ENCODE peak calls at places on chromosomes 12 and 14, in four cellular contexts. A, M, J and L are unnamed samples.

GRCh38 chr14:100524233-100524932 is 62.8 kb downstream of the BEGAIN start:
- DNase-seq in A (no peak), M (no peak), J (no peak), L (no peak)

GRCh38 chr14:88987516-88987915 is 163.1 kb downstream of the TTC8 start:
- DNase-seq in A (peak), M (no peak), J (no peak), L (no peak)

GRCh38 chr12:2149091-2149490 is 96.3 kb downstream of the CACNA1C start:
- DNase-seq in A (no peak), M (no peak), J (no peak), L (no peak)

GRCh38 chr14:56874375-56874774 is 64.1 kb upstream of the OTX2 start:
- DNase-seq in A (peak), M (no peak), J (peak), L (peak)

GRCh38 chr12:47776471-47777143 is 3.6 kb downstream of the SLC48A1 start:
- DNase-seq in A (no peak), M (no peak), J (peak), L (no peak)

GRCh38 chr12:24997970-24998582 is 49.2 kb upstream of the BCAT1 start:
- DNase-seq in A (no peak), M (no peak), J (no peak), L (no peak)

GRCh38 chr14:90276627-90277367 is 20.4 kb downstream of the PSMC1 start:
- DNase-seq in A (no peak), M (no peak), J (peak), L (no peak)

GRCh38 chr14:20427231-20428009 is 8.5 kb downstream of the KLHL33 start:
- DNase-seq in A (peak), M (no peak), J (peak), L (peak)

GRCh38 chr14:68464716-68465115 is 328.2 kb downstream of the ZFP36L1 start:
- DNase-seq in A (peak), M (no peak), J (no peak), L (no peak)

GRCh38 chr12:79433465-79434072 is 257.2 kb downstream of the PAWR start:
- DNase-seq in A (no peak), M (no peak), J (no peak), L (no peak)

GRCh38 chr14:72745546-72745945 is 148.4 kb downstream of the DPF3 start:
- DNase-seq in A (no peak), M (no peak), J (no peak), L (no peak)

GRCh38 chr12:1594295-1595025 is at the start of gene FBXL14:
- DNase-seq in A (peak), M (no peak), J (peak), L (peak)

GRCh38 chr12:113912761-113913295 is 53.3 kb downstream of the RBM19 start:
- DNase-seq in A (peak), M (peak), J (peak), L (peak)

GRCh38 chr14:90903101-90903500 is 86.9 kb upstream of the TTC7B start:
- DNase-seq in A (peak), M (no peak), J (peak), L (peak)

GRCh38 chr12:57049890-57050289 is at the start of gene MYO1A:
- DNase-seq in A (no peak), M (no peak), J (peak), L (peak)

GRCh38 chr12:57058454-57058853 is 8.5 kb upstream of the MYO1A start:
- DNase-seq in A (no peak), M (no peak), J (no peak), L (no peak)

GRCh38 chr12:57051011-57051410 is 1.1 kb upstream of the MYO1A start:
- DNase-seq in A (no peak), M (no peak), J (no peak), L (no peak)

GRCh38 chr12:57057037-57057436 is 7.1 kb upstream of the MYO1A start:
- DNase-seq in A (no peak), M (no peak), J (no peak), L (no peak)

DNA sequence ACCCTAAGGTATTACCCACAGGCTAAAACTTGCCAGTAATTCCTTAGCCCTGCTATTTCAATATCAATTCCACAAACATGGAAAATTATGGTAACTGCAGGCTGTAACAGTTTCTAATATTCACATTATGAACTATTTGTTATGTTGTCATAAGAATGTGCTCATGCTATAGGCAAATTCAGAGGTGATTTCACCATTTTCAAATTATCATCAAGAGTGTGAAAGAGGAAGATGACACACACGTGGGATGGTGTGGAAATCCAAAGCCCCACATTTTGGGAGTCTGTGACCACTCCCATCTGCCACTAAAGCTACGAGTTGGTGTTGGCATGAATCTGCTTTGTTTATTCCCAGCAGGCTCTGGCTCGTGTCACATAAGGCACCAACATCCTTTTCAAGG is 5.9 kb upstream of the MYO1A start:
- DNase-seq in A (no peak), M (no peak), J (no peak), L (no peak)
- TF ChIP-seq FOSL1 in A (no peak), M (no peak), J (no peak), L (no peak)

GRCh38 chr14:98189077-98189476 is 1082.9 kb downstream of the BCL11B start:
- DNase-seq in A (no peak), M (no peak), J (no peak), L (no peak)
- TF ChIP-seq FOSL1 in A (no peak), M (no peak), J (no peak), L (no peak)

DNA sequence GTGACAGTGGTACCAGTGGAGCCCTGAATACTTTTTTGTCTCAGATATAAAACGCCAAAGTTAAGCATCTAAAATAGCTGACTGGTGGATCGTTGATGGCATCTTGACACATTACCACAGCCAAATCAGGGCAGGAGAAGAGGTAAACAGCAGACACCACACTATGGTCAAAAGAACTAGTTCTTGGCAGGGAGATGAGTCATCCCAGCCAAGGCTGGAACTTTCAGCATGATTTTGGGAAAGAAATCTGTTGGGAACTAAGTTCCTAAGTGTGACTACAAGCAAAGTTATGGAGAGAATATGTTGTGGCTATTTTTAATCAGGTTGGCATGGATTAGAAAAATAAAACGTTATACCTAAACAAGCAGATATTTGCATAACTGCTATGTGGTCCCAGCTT is 36.9 kb downstream of the LGR5 start:
- DNase-seq in A (no peak), M (no peak), J (no peak), L (no peak)
- TF ChIP-seq FOSL1 in A (no peak), M (no peak), J (no peak), L (no peak)

GRCh38 chr12:70355972-70356371 is 10.1 kb upstream of the KCNMB4 start:
- DNase-seq in A (no peak), M (no peak), J (no peak), L (no peak)

GRCh38 chr12:70353780-70354640 is 12.1 kb upstream of the KCNMB4 start:
- DNase-seq in A (no peak), M (no peak), J (no peak), L (no peak)

GRCh38 chr12:70354777-70355176 is 11.3 kb upstream of the KCNMB4 start:
- DNase-seq in A (no peak), M (no peak), J (no peak), L (no peak)

DNA sequence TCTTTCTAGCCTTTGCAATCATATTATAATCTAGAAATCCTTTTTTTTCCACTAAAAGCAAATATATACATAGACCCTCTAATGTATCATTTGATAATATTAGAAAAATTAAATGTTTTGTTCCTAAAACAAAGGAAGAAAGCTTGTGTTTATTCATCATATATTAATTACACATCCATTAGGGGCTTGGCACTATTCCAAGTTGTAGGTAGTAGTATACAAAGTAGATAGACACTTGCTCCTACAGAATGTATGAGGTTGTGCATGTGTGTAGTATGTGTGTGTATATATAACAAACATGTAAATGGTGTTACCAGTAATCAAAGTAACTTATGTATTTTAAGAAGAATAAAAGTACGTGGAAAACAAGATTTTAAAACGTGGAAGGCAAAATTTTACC is 15.0 kb upstream of the KCNMB4 start:
- DNase-seq in A (no peak), M (no peak), J (no peak), L (no peak)
- TF ChIP-seq FOSL1 in A (no peak), M (no peak), J (no peak), L (no peak)

GRCh38 chr12:93852067-93852466 is 174.9 kb downstream of the CRADD start:
- DNase-seq in A (no peak), M (no peak), J (no peak), L (no peak)

GRCh38 chr12:93853698-93854478 is 176.7 kb downstream of the CRADD start:
- DNase-seq in A (no peak), M (no peak), J (no peak), L (no peak)

GRCh38 chr12:93857917-93858513 is 180.8 kb downstream of the CRADD start:
- DNase-seq in A (no peak), M (no peak), J (no peak), L (no peak)

GRCh38 chr12:93857279-93857894 is 180.2 kb downstream of the CRADD start:
- DNase-seq in A (no peak), M (no peak), J (no peak), L (no peak)

GRCh38 chr12:93855265-93855664 is 178.1 kb downstream of the CRADD start:
- DNase-seq in A (no peak), M (no peak), J (no peak), L (no peak)
- TF ChIP-seq FOSL1 in A (no peak), M (no peak), J (no peak), L (no peak)

GRCh38 chr12:4943067-4943937 is 33.6 kb downstream of the KCNA1 start:
- DNase-seq in A (no peak), M (no peak), J (no peak), L (no peak)

GRCh38 chr12:4943938-4944284 is 34.2 kb downstream of the KCNA1 start:
- DNase-seq in A (no peak), M (no peak), J (no peak), L (no peak)

GRCh38 chr12:4938900-4939299 is 29.2 kb downstream of the KCNA1 start:
- DNase-seq in A (no peak), M (no peak), J (no peak), L (no peak)

GRCh38 chr12:4934651-4935050 is 24.9 kb downstream of the KCNA1 start:
- DNase-seq in A (no peak), M (no peak), J (no peak), L (no peak)

GRCh38 chr12:4939418-4940023 is 29.8 kb downstream of the KCNA1 start:
- DNase-seq in A (no peak), M (no peak), J (no peak), L (no peak)
- TF ChIP-seq FOSL1 in A (no peak), M (no peak), J (no peak), L (no peak)

GRCh38 chr12:67919406-67919805 is 69.8 kb upstream of the IFNG-AS1 start:
- DNase-seq in A (no peak), M (no peak), J (no peak), L (no peak)
- TF ChIP-seq FOSL1 in A (no peak), M (no peak), J (no peak), L (no peak)

DNA sequence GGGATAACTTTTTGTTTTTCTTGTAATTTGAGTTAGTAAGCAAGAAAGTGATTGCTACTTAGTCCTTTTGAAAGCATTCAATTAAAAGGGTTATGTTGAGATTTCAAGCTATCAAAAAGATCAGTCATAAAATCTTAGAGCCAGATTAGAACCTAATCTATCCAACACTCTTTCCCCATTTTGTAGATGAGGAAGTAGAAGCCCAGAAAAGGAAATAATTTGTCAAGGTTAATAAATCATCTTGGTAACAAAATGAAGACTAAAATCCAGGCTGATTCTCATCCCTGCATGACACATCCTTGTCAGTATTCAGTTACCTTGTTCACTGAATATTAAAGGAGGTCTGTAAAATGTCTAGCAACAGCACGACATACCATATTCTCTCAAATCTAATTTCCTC is 26.5 kb downstream of the PPP1R13B start:
- DNase-seq in A (no peak), M (no peak), J (no peak), L (no peak)
- TF ChIP-seq FOSL1 in A (no peak), M (no peak), J (no peak), L (no peak)

DNA sequence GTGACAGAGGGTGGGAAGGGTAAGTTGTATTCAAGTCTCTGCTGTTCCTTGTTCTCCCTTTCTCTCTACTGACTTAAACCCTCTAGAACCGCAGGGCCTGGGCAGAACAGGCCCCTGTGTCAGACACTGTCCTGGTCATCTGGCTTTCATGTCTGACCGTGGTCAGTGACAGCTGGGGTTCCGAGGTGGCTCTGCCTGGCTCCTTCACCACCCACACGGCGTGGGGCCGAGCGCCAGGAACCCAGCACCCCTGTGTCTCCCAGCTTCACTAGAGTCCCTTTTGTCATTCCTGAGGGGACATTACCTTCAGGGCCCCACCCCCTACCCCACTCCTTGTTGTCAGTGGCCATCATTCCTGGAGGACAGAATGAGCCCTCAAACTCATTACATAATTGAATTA is 168.9 kb downstream of the ADGRD1 start:
- DNase-seq in A (no peak), M (no peak), J (no peak), L (no peak)
- TF ChIP-seq FOSL1 in A (no peak), M (no peak), J (no peak), L (no peak)

GRCh38 chr12:11722578-11723138 is 73.2 kb downstream of the ETV6 start:
- DNase-seq in A (no peak), M (no peak), J (no peak), L (no peak)

GRCh38 chr12:11726659-11727058 is 77.2 kb downstream of the ETV6 start:
- DNase-seq in A (no peak), M (no peak), J (no peak), L (no peak)

GRCh38 chr12:11723993-11724392 is 74.5 kb downstream of the ETV6 start:
- DNase-seq in A (no peak), M (no peak), J (no peak), L (no peak)

GRCh38 chr12:11725616-11726015 is 76.1 kb downstream of the ETV6 start:
- DNase-seq in A (no peak), M (no peak), J (no peak), L (no peak)

GRCh38 chr12:11724888-11725310 is 75.4 kb downstream of the ETV6 start:
- DNase-seq in A (no peak), M (no peak), J (peak), L (no peak)
- TF ChIP-seq FOSL1 in A (no peak), M (no peak), J (no peak), L (no peak)